ENCODE peak calls at places on chromosome 12, in six cellular contexts. Z is activated CD4-positive, alpha-beta T cell treated with anti-CD3 and anti-CD28 coated beads, Interleukin-2, amount 10 ng/mL, durations not matched to agents 7 days and 5 days; A is Jurkat, Clone E6-1; G is fibroblast of lung; I is RWPE1; K is OCI-M1. R is an unnamed sample.

GRCh38 chr12:58640314-58640713 is 280.0 kb downstream of the LRIG3 start:
- DNase-seq in Z (no peak), A (no peak), G (peak), I (no peak), K (peak), R (no peak)

GRCh38 chr12:5096241-5096880 is 52.7 kb downstream of the KCNA5 start:
- DNase-seq in Z (no peak), A (no peak), G (peak), I (peak), K (no peak), R (peak)

GRCh38 chr12:76554411-76555225 is 5.0 kb downstream of the OSBPL8 start:
- DNase-seq in Z (no peak), A (no peak), G (no peak), I (no peak), K (peak), R (no peak)

GRCh38 chr12:122928033-122928890 is 32.3 kb upstream of the VPS37B start:
- DNase-seq in Z (no peak), A (no peak), G (no peak), I (no peak), K (no peak), R (no peak)

GRCh38 chr12:116490481-116490880 is 68.7 kb upstream of the MAP1LC3B2 start:
- DNase-seq in Z (no peak), A (no peak), G (no peak), I (no peak), K (no peak), R (no peak)

GRCh38 chr12:21837847-21838246 is 63.3 kb upstream of the KCNJ8 start:
- DNase-seq in Z (no peak), A (no peak), G (no peak), I (no peak), K (no peak), R (no peak)

GRCh38 chr12:12046401-12046800 is 24.3 kb upstream of the BCL2L14 start:
- DNase-seq in Z (no peak), A (no peak), G (no peak), I (no peak), K (no peak), R (no peak)

GRCh38 chr12:52020539-52021336 is 14.0 kb downstream of the TAMALIN start:
- DNase-seq in Z (peak), A (peak), G (peak), I (peak), K (peak), R (peak)

GRCh38 chr12:101920906-101921305 is 43.5 kb downstream of the DRAM1 start:
- DNase-seq in Z (no peak), A (no peak), G (peak), I (no peak), K (no peak), R (no peak)

GRCh38 chr12:102468261-102468940 is 12.0 kb downstream of the IGF1 start:
- DNase-seq in Z (no peak), A (no peak), G (peak), I (no peak), K (no peak), R (no peak)

GRCh38 chr12:4286228-4286627 is 12.7 kb downstream of the CCND2 start:
- DNase-seq in Z (no peak), A (no peak), G (no peak), I (no peak), K (no peak), R (no peak)

GRCh38 chr12:93682846-93683261 is 5.7 kb downstream of the CRADD start:
- DNase-seq in Z (no peak), A (no peak), G (peak), I (no peak), K (no peak), R (no peak)

GRCh38 chr12:53221203-53222076 is 10.6 kb downstream of the RARG start:
- DNase-seq in Z (peak), A (no peak), G (peak), I (peak), K (peak), R (peak)

GRCh38 chr12:52566847-52567291 is 6.8 kb downstream of the KRT74 start:
- DNase-seq in Z (no peak), A (no peak), G (no peak), I (no peak), K (no peak), R (no peak)

GRCh38 chr12:96578526-96579125 is 89.2 kb downstream of the CFAP54 start:
- DNase-seq in Z (peak), A (peak), G (peak), I (peak), K (peak), R (peak)

GRCh38 chr12:88639361-88639760 is 59.1 kb upstream of the KITLG start:
- DNase-seq in Z (no peak), A (no peak), G (peak), I (no peak), K (peak), R (no peak)

GRCh38 chr12:47821346-47821706 is 1.6 kb upstream of the HDAC7 start:
- DNase-seq in Z (no peak), A (no peak), G (peak), I (no peak), K (no peak), R (no peak)